ENCODE peak calls at places on chromosomes 11 and 22, in five cellular contexts. I is AG08396; H is stimulated activated CD4-positive, alpha-beta T cell treated with anti-CD3 and anti-CD28 coated beads, TNF-alpha, amount 100 ng/mL, for 1 hour; N is NCI-H1417; F is memory B cell. C is an unnamed sample.

GRCh38 chr11:126465573-126466287 is 110.2 kb downstream of the ST3GAL4 start:
- DNase-seq in H (no peak), F (no peak), I (no peak), N (peak; percentile 93), C (peak; percentile 25)

GRCh38 chr22:40547729-40548143 is 88.8 kb downstream of the MRTFA start:
- DNase-seq in F (no peak), N (no peak), I (no peak), H (no peak), C (peak; percentile 11)

GRCh38 chr22:38313384-38313955 is 3.8 kb downstream of the CSNK1E start:
- DNase-seq in H (no peak), I (peak; percentile 77), F (no peak), N (no peak), C (peak; percentile 93)

GRCh38 chr11:27497284-27497866 is 9.2 kb downstream of the LIN7C start:
- DNase-seq in I (no peak), F (no peak), H (no peak), N (peak; percentile 60), C (no peak)

GRCh38 chr11:96246718-96247540 is 96.1 kb downstream of the MAML2 start:
- DNase-seq in I (no peak), H (no peak), N (peak; percentile 71), F (no peak), C (no peak)

GRCh38 chr11:123235117-123235686 is 40.2 kb upstream of the CLMP start:
- DNase-seq in N (peak; percentile 21), I (peak; percentile 38), H (peak; percentile 15), F (no peak), C (no peak)

GRCh38 chr11:119567667-119568582 is 145.0 kb upstream of the THY1 start:
- DNase-seq in H (no peak), F (no peak), N (peak; percentile 80), I (peak; percentile 67), C (peak; percentile 68)

GRCh38 chr11:8262552-8263108 is 1.0 kb downstream of the LMO1 start:
- DNase-seq in N (peak; percentile 71), H (no peak), I (peak; percentile 80), F (peak; percentile 51), C (peak; percentile 56)

GRCh38 chr11:57097149-57097548 is 84.6 kb upstream of the LRRC55 start:
- DNase-seq in F (no peak), N (no peak), I (peak; percentile 6), H (no peak), C (no peak)

GRCh38 chr11:61567286-61568061 is 13.4 kb downstream of the SYT7 start:
- DNase-seq in F (peak; percentile 84), I (peak; percentile 93), N (no peak), H (no peak), C (peak; percentile 92)

GRCh38 chr22:47066616-47066905 is 304.1 kb downstream of the TBC1D22A start:
- DNase-seq in F (no peak), N (no peak), I (no peak), H (no peak), C (no peak)

GRCh38 chr11:121892131-121892681 is 223.8 kb downstream of the BLID start:
- DNase-seq in N (no peak), H (no peak), I (no peak), F (no peak), C (peak; percentile 86)

GRCh38 chr11:15818132-15818842 is 538.1 kb downstream of the SOX6 start:
- DNase-seq in I (no peak), N (no peak), F (no peak), H (no peak), C (no peak)

GRCh38 chr11:1450344-1450875 is 36.2 kb downstream of the MOB2 start:
- DNase-seq in N (no peak), H (no peak), F (no peak), I (no peak), C (no peak)

GRCh38 chr11:65502852-65503603 is 4.2 kb downstream of the MALAT1 start:
- DNase-seq in H (no peak), N (peak; percentile 65), F (no peak), I (no peak), C (peak; percentile 45)

GRCh38 chr11:59417023-59417422 is 9.2 kb downstream of the OR5A2 start:
- DNase-seq in N (no peak), I (no peak), F (no peak), H (no peak), C (no peak)

GRCh38 chr22:27647540-27647939 is 154.0 kb downstream of the MN1 start:
- DNase-seq in N (no peak), H (no peak), F (no peak), I (no peak), C (no peak)

GRCh38 chr11:73157141-73158010 is 15.3 kb upstream of the FCHSD2 start:
- DNase-seq in F (no peak), N (no peak), H (no peak), I (peak; percentile 85), C (peak; percentile 74)

GRCh38 chr22:44901301-44901700 is 108.5 kb downstream of the PHF21B start:
- DNase-seq in N (no peak), F (no peak), I (no peak), H (no peak), C (peak; percentile 15)

GRCh38 chr11:129426776-129427175 is 51.1 kb downstream of the BARX2 start:
- DNase-seq in H (no peak), F (no peak), I (no peak), N (no peak), C (no peak)

GRCh38 chr11:104547996-104548661 is 350.1 kb downstream of the CASP12 start:
- DNase-seq in F (no peak), H (no peak), I (no peak), N (peak; percentile 57), C (no peak)

GRCh38 chr11:46895821-46896220 is 22.5 kb downstream of the LRP4 start:
- DNase-seq in N (no peak), F (no peak), H (no peak), I (peak; percentile 38), C (no peak)

GRCh38 chr11:83766932-83767331 is 480.8 kb upstream of the CCDC90B start:
- DNase-seq in H (no peak), I (no peak), F (no peak), N (no peak), C (no peak)

GRCh38 chr11:24453129-24453723 is 43.6 kb upstream of the LUZP2 start:
- DNase-seq in H (no peak), N (no peak), F (no peak), I (no peak), C (no peak)

GRCh38 chr22:23530106-23530505 is 50.0 kb downstream of the IGLL1 start:
- DNase-seq in N (no peak), F (no peak), H (no peak), I (no peak), C (no peak)

GRCh38 chr11:62012451-62013265 is 45.2 kb upstream of the FTH1 start:
- DNase-seq in F (no peak), H (no peak), I (peak; percentile 23), N (no peak), C (peak; percentile 51)

GRCh38 chr11:114058871-114059277 is 637 bp upstream of the ZBTB16 start:
- DNase-seq in I (no peak), F (no peak), H (no peak), N (no peak), C (peak; percentile 54)

GRCh38 chr22:49094151-49094550 is 733.5 kb downstream of the BRD1 start:
- DNase-seq in N (no peak), I (no peak), H (no peak), F (no peak), C (no peak)

GRCh38 chr11:111557425-111558111 is 17.0 kb downstream of the LAYN start:
- DNase-seq in I (peak; percentile 65), N (no peak), H (no peak), F (no peak), C (peak; percentile 95)

GRCh38 chr22:39343259-39344045 is 6.3 kb upstream of the SYNGR1 start:
- DNase-seq in N (peak; percentile 50), H (peak; percentile 24), F (peak; percentile 58), I (peak; percentile 80), C (peak; percentile 49)

GRCh38 chr11:72227316-72228228 is 3.0 kb downstream of the INPPL1 start:
- DNase-seq in I (peak; percentile 13), F (no peak), H (no peak), N (peak; percentile 100), C (peak; percentile 57)

GRCh38 chr11:35478411-35479139 is 46.8 kb downstream of the PAMR1 start:
- DNase-seq in I (no peak), F (no peak), H (no peak), N (no peak), C (no peak)

GRCh38 chr11:130581631-130582030 is 133.2 kb downstream of the ADAMTS15 start:
- DNase-seq in I (no peak), N (no peak), F (no peak), H (no peak), C (no peak)

C was measured in foreskin fibroblast.